ENCODE peak calls at places on chromosomes 5 and 9, in nine cellular contexts. P, K, N, B, W, D, H, F and Z are unnamed samples.

GRCh38 chr9:117545846-117546245 is 131.0 kb upstream of the ASTN2 start:
- DNase-seq in W (no peak), D (no peak), N (no peak), K (no peak), F (no peak), H (no peak), P (no peak), B (no peak), Z (no peak)

GRCh38 chr9:129208191-129209091 is 30.4 kb upstream of the IER5L start:
- DNase-seq in W (no peak), K (peak; percentile 64), F (peak; percentile 45), D (no peak), B (peak; percentile 67), N (peak; percentile 25), H (no peak), P (no peak), Z (peak; percentile 48)

GRCh38 chr5:110275878-110276277 is 450.6 kb downstream of the TMEM232 start:
- DNase-seq in B (no peak), W (no peak), F (no peak), P (no peak), H (no peak), D (no peak), N (no peak), K (no peak), Z (no peak)

GRCh38 chr9:100083448-100084144 is 15.2 kb downstream of the ERP44 start:
- DNase-seq in B (no peak), W (peak; percentile 41), P (no peak), H (no peak), N (no peak), F (no peak), D (no peak), K (no peak), Z (no peak)

GRCh38 chr5:68368686-68369359 is 153.3 kb downstream of the PIK3R1 start:
- DNase-seq in F (no peak), K (no peak), H (no peak), W (no peak), N (no peak), D (no peak), P (no peak), B (no peak), Z (no peak)

GRCh38 chr5:39057745-39058144 is 16.5 kb downstream of the RICTOR start:
- DNase-seq in N (no peak), B (no peak), P (no peak), F (no peak), K (no peak), W (no peak), D (no peak), H (no peak), Z (no peak)

GRCh38 chr9:37650873-37651768 is at the start of gene FRMPD1:
- DNase-seq in P (peak; percentile 11), B (peak; percentile 58), N (no peak), W (peak; percentile 20), H (no peak), K (peak; percentile 31), D (peak; percentile 65), F (peak; percentile 26), Z (peak; percentile 31)

GRCh38 chr5:150350524-150351344 is 6.8 kb upstream of the TCOF1 start:
- DNase-seq in F (peak; percentile 16), W (peak; percentile 14), B (peak; percentile 40), D (peak; percentile 63), K (peak; percentile 41), P (peak; percentile 66), N (no peak), H (peak; percentile 82), Z (peak; percentile 29)

GRCh38 chr9:127452481-127453092 is 1.3 kb downstream of the LRSAM1 start:
- DNase-seq in H (no peak), F (no peak), D (peak; percentile 76), W (no peak), K (no peak), B (no peak), N (no peak), P (peak; percentile 23), Z (no peak)

GRCh38 chr9:75002422-75003023 is 25.6 kb downstream of the CARNMT1 start:
- DNase-seq in B (no peak), D (no peak), P (no peak), H (no peak), W (no peak), F (no peak), N (no peak), K (no peak), Z (no peak)

GRCh38 chr5:130141689-130142320 is 237.5 kb downstream of the CHSY3 start:
- DNase-seq in K (no peak), F (no peak), H (no peak), B (peak; percentile 8), N (no peak), W (no peak), D (no peak), P (peak; percentile 56), Z (no peak)

GRCh38 chr5:132677191-132677590 is 3.4 kb downstream of the IL4 start:
- DNase-seq in B (no peak), K (no peak), N (no peak), D (no peak), H (peak; percentile 89), P (peak; percentile 93), W (no peak), F (no peak), Z (no peak)

GRCh38 chr5:91281409-91281808 is 101.7 kb downstream of the ARRDC3 start:
- DNase-seq in D (no peak), B (no peak), N (no peak), H (no peak), W (peak; percentile 13), F (no peak), P (peak; percentile 61), K (no peak), Z (no peak)

GRCh38 chr5:102857090-102857818 is 102.1 kb downstream of the PAM start:
- DNase-seq in P (no peak), F (no peak), W (no peak), B (no peak), D (peak; percentile 18), H (no peak), N (no peak), K (no peak), Z (no peak)

GRCh38 chr5:84450617-84451414 is 66.1 kb upstream of the EDIL3 start:
- DNase-seq in W (no peak), H (no peak), D (no peak), B (no peak), P (no peak), N (no peak), F (no peak), K (no peak), Z (no peak)

GRCh38 chr9:130894546-130894945 is 2.1 kb downstream of the QRFP start:
- DNase-seq in F (no peak), N (no peak), P (no peak), D (no peak), H (no peak), B (no peak), W (no peak), K (no peak), Z (no peak)

GRCh38 chr9:36946653-36947052 is 87.4 kb downstream of the PAX5 start:
- DNase-seq in W (no peak), P (peak; percentile 23), F (no peak), B (no peak), N (no peak), H (no peak), K (no peak), D (no peak), Z (no peak)

GRCh38 chr9:81146684-81147337 is 542.5 kb downstream of the TLE1 start:
- DNase-seq in B (no peak), F (no peak), W (no peak), N (no peak), K (no peak), H (no peak), D (no peak), P (peak; percentile 71), Z (no peak)